ENCODE peak calls at places on chromosomes 2 and 18, in seven cellular contexts. One of them, this sample, is unnamed.

GRCh38 chr18:35095983-35096676 is 54.9 kb downstream of the MAPRE2 start:
- DNase-seq in EL: peak
- DNase-seq in activated CD4-positive, alpha-beta T cell treated with anti-CD3 and anti-CD28 coated beads for 24 hours: no peak
- DNase-seq in thoracic aorta: no peak
- DNase-seq in MCF 10A: no peak
- DNase-seq in neural progenitor cell: no peak
- DNase-seq in right cardiac atrium: no peak
- DNase-seq in this sample: no peak

GRCh38 chr2:44817673-44818335 is 123.7 kb upstream of the SIX3 start:
- DNase-seq in EL: no peak
- DNase-seq in activated CD4-positive, alpha-beta T cell treated with anti-CD3 and anti-CD28 coated beads for 24 hours: no peak
- DNase-seq in thoracic aorta: no peak
- DNase-seq in MCF 10A: no peak
- DNase-seq in neural progenitor cell: no peak
- DNase-seq in right cardiac atrium: no peak
- DNase-seq in this sample: no peak

GRCh38 chr2:164782323-164782722 is 59.3 kb downstream of the COBLL1 start:
- DNase-seq in EL: no peak
- DNase-seq in activated CD4-positive, alpha-beta T cell treated with anti-CD3 and anti-CD28 coated beads for 24 hours: no peak
- DNase-seq in thoracic aorta: no peak
- DNase-seq in MCF 10A: peak
- DNase-seq in neural progenitor cell: no peak
- DNase-seq in right cardiac atrium: no peak
- DNase-seq in this sample: no peak

GRCh38 chr2:237704476-237705224 is 77.3 kb downstream of the LRRFIP1 start:
- DNase-seq in EL: peak
- DNase-seq in activated CD4-positive, alpha-beta T cell treated with anti-CD3 and anti-CD28 coated beads for 24 hours: no peak
- DNase-seq in thoracic aorta: no peak
- DNase-seq in MCF 10A: peak
- DNase-seq in neural progenitor cell: no peak
- DNase-seq in right cardiac atrium: no peak
- DNase-seq in this sample: no peak

GRCh38 chr2:138485019-138485418 is 16.6 kb upstream of the SPOPL start:
- DNase-seq in EL: no peak
- DNase-seq in activated CD4-positive, alpha-beta T cell treated with anti-CD3 and anti-CD28 coated beads for 24 hours: no peak
- DNase-seq in thoracic aorta: no peak
- DNase-seq in MCF 10A: peak
- DNase-seq in neural progenitor cell: no peak
- DNase-seq in right cardiac atrium: no peak
- DNase-seq in this sample: no peak

GRCh38 chr18:42187611-42188378 is 232.8 kb downstream of the PIK3C3 start:
- DNase-seq in EL: no peak
- DNase-seq in activated CD4-positive, alpha-beta T cell treated with anti-CD3 and anti-CD28 coated beads for 24 hours: no peak
- DNase-seq in thoracic aorta: no peak
- DNase-seq in MCF 10A: peak
- DNase-seq in neural progenitor cell: no peak
- DNase-seq in right cardiac atrium: no peak
- DNase-seq in this sample: no peak

GRCh38 chr18:76458522-76459311 is 36.3 kb downstream of the ZNF516 start:
- DNase-seq in EL: no peak
- DNase-seq in activated CD4-positive, alpha-beta T cell treated with anti-CD3 and anti-CD28 coated beads for 24 hours: no peak
- DNase-seq in thoracic aorta: no peak
- DNase-seq in MCF 10A: no peak
- DNase-seq in neural progenitor cell: no peak
- DNase-seq in right cardiac atrium: no peak
- DNase-seq in this sample: no peak

GRCh38 chr2:47002480-47003381 is 87.1 kb upstream of the MCFD2 start:
- DNase-seq in EL: no peak
- DNase-seq in activated CD4-positive, alpha-beta T cell treated with anti-CD3 and anti-CD28 coated beads for 24 hours: no peak
- DNase-seq in thoracic aorta: no peak
- DNase-seq in MCF 10A: no peak
- DNase-seq in neural progenitor cell: peak
- DNase-seq in right cardiac atrium: peak
- DNase-seq in this sample: peak

GRCh38 chr18:52657063-52657462 is 317.1 kb downstream of the DCC start:
- DNase-seq in EL: no peak
- DNase-seq in activated CD4-positive, alpha-beta T cell treated with anti-CD3 and anti-CD28 coated beads for 24 hours: no peak
- DNase-seq in thoracic aorta: no peak
- DNase-seq in MCF 10A: no peak
- DNase-seq in neural progenitor cell: no peak
- DNase-seq in right cardiac atrium: no peak
- DNase-seq in this sample: no peak

GRCh38 chr2:84491256-84491655 is 25.0 kb upstream of the DNAH6 start:
- DNase-seq in EL: no peak
- DNase-seq in activated CD4-positive, alpha-beta T cell treated with anti-CD3 and anti-CD28 coated beads for 24 hours: no peak
- DNase-seq in thoracic aorta: no peak
- DNase-seq in MCF 10A: no peak
- DNase-seq in neural progenitor cell: no peak
- DNase-seq in right cardiac atrium: no peak
- DNase-seq in this sample: no peak

GRCh38 chr2:15845737-15846405 is 94.5 kb upstream of the MYCN start:
- DNase-seq in EL: no peak
- DNase-seq in activated CD4-positive, alpha-beta T cell treated with anti-CD3 and anti-CD28 coated beads for 24 hours: no peak
- DNase-seq in thoracic aorta: no peak
- DNase-seq in MCF 10A: no peak
- DNase-seq in neural progenitor cell: no peak
- DNase-seq in right cardiac atrium: no peak
- DNase-seq in this sample: no peak

GRCh38 chr18:79337184-79337583 is 58.5 kb upstream of the NFATC1 start:
- DNase-seq in EL: no peak
- DNase-seq in activated CD4-positive, alpha-beta T cell treated with anti-CD3 and anti-CD28 coated beads for 24 hours: no peak
- DNase-seq in thoracic aorta: no peak
- DNase-seq in MCF 10A: no peak
- DNase-seq in neural progenitor cell: no peak
- DNase-seq in right cardiac atrium: no peak
- DNase-seq in this sample: no peak

GRCh38 chr2:27020337-27020948 is 12.3 kb upstream of the TMEM214 start:
- DNase-seq in EL: no peak
- DNase-seq in activated CD4-positive, alpha-beta T cell treated with anti-CD3 and anti-CD28 coated beads for 24 hours: no peak
- DNase-seq in thoracic aorta: no peak
- DNase-seq in MCF 10A: no peak
- DNase-seq in neural progenitor cell: no peak
- DNase-seq in right cardiac atrium: peak
- DNase-seq in this sample: peak

GRCh38 chr18:74268933-74269620 is 22.7 kb downstream of the CYB5A start:
- DNase-seq in EL: no peak
- DNase-seq in activated CD4-positive, alpha-beta T cell treated with anti-CD3 and anti-CD28 coated beads for 24 hours: no peak
- DNase-seq in thoracic aorta: no peak
- DNase-seq in MCF 10A: no peak
- DNase-seq in neural progenitor cell: no peak
- DNase-seq in right cardiac atrium: peak
- DNase-seq in this sample: no peak

GRCh38 chr18:48790226-48790863 is 160.4 kb downstream of the SMAD7 start:
- DNase-seq in EL: no peak
- DNase-seq in activated CD4-positive, alpha-beta T cell treated with anti-CD3 and anti-CD28 coated beads for 24 hours: no peak
- DNase-seq in thoracic aorta: peak
- DNase-seq in MCF 10A: peak
- DNase-seq in neural progenitor cell: no peak
- DNase-seq in right cardiac atrium: peak
- DNase-seq in this sample: peak

GRCh38 chr18:8052237-8052701 is 485.2 kb downstream of the PTPRM start:
- DNase-seq in EL: no peak
- DNase-seq in activated CD4-positive, alpha-beta T cell treated with anti-CD3 and anti-CD28 coated beads for 24 hours: no peak
- DNase-seq in thoracic aorta: no peak
- DNase-seq in MCF 10A: peak
- DNase-seq in neural progenitor cell: no peak
- DNase-seq in right cardiac atrium: no peak
- DNase-seq in this sample: no peak